ENCODE peak calls at places on chromosomes 6 and 20, in ten cellular contexts. C is iris pigment epithelial cell; T is astrocyte of the cerebellum; G is D341Med; D is GM18507; I is HT-29; Y is CD4-positive, alpha-beta T cell; S is GM10248; W is mesendoderm; H is sciatic nerve. P is an unnamed sample.

GRCh38 chr6:140285998-140286690 is 911.7 kb upstream of the CITED2 start:
- DNase-seq in S (no peak), D (no peak), H (no peak), C (no peak), Y (no peak), W (no peak), I (no peak), T (no peak), G (no peak), P (no peak)

GRCh38 chr6:87152528-87152950 is 2.8 kb upstream of the ZNF292 start:
- DNase-seq in H (no peak), W (no peak), T (no peak), G (no peak), D (no peak), I (no peak), S (no peak), C (peak), Y (no peak), P (no peak)

GRCh38 chr6:128519132-128519930 is 1.1 kb downstream of the PTPRK start:
- DNase-seq in C (peak), H (peak), W (peak), T (no peak), I (peak), Y (peak), S (peak), D (no peak), G (peak), P (peak)

GRCh38 chr6:26363882-26364825 is 844 bp upstream of the BTN3A2 start:
- DNase-seq in I (peak), T (no peak), C (no peak), W (no peak), S (no peak), G (no peak), Y (no peak), H (no peak), D (no peak), P (no peak)

GRCh38 chr6:35586542-35586941 is 73.8 kb upstream of the TULP1 start:
- DNase-seq in H (no peak), S (no peak), T (no peak), Y (no peak), G (no peak), D (no peak), W (no peak), C (no peak), I (no peak), P (no peak)

GRCh38 chr6:165049362-165049761 is 260.0 kb downstream of the C6orf118 start:
- DNase-seq in C (no peak), S (no peak), W (peak), H (peak), D (no peak), T (no peak), G (peak), Y (no peak), I (peak), P (no peak)

GRCh38 chr6:157592566-157592965 is 211.6 kb downstream of the ZDHHC14 start:
- DNase-seq in T (no peak), G (no peak), S (no peak), Y (no peak), D (no peak), C (no peak), W (no peak), H (no peak), I (no peak), P (no peak)

GRCh38 chr6:35044771-35045275 is 96.3 kb downstream of the TCP11 start:
- DNase-seq in G (no peak), D (no peak), C (no peak), W (no peak), S (no peak), T (no peak), H (no peak), I (no peak), Y (no peak), P (no peak)

GRCh38 chr6:105769987-105770386 is 316.1 kb upstream of the PRDM1 start:
- DNase-seq in H (no peak), G (no peak), I (no peak), Y (no peak), T (no peak), S (no peak), C (no peak), D (no peak), W (peak), P (no peak)

GRCh38 chr20:57774951-57775350 is 65.1 kb upstream of the PMEPA1 start:
- DNase-seq in Y (no peak), W (no peak), H (peak), S (no peak), C (no peak), T (no peak), D (no peak), I (no peak), G (no peak), P (no peak)

GRCh38 chr6:170451762-170452651 is 101.1 kb downstream of the PSMB1 start:
- DNase-seq in H (no peak), Y (no peak), I (no peak), T (no peak), S (no peak), W (no peak), D (no peak), C (no peak), G (no peak), P (no peak)

GRCh38 chr6:33169286-33170175 is 22.7 kb downstream of the COL11A2 start:
- DNase-seq in S (no peak), G (no peak), W (no peak), T (no peak), D (no peak), Y (no peak), C (no peak), H (no peak), I (no peak), P (no peak)

GRCh38 chr20:37688093-37688492 is 5.7 kb upstream of the CTNNBL1 start:
- DNase-seq in Y (no peak), G (no peak), T (no peak), D (no peak), H (no peak), C (no peak), I (no peak), S (no peak), W (no peak), P (no peak)

GRCh38 chr6:139124887-139125672 is 9.8 kb upstream of the HECA start:
- DNase-seq in W (peak), Y (peak), D (no peak), H (no peak), G (peak), T (peak), S (peak), C (peak), I (peak), P (peak)

GRCh38 chr6:158938811-158939254 is 61.2 kb downstream of the RSPH3 start:
- DNase-seq in I (peak), H (no peak), T (no peak), G (no peak), W (peak), S (no peak), Y (no peak), C (no peak), D (no peak), P (no peak)

GRCh38 chr6:169853196-169854082 is 102.0 kb downstream of the ERMARD start:
- DNase-seq in G (no peak), T (no peak), S (no peak), H (no peak), D (no peak), I (no peak), Y (no peak), C (no peak), W (no peak), P (no peak)

GRCh38 chr6:156720739-156721714 is 56.2 kb upstream of the ARID1B start:
- DNase-seq in D (no peak), G (no peak), H (no peak), W (peak), T (no peak), S (peak), I (peak), C (peak), Y (no peak), P (no peak)

GRCh38 chr6:33740204-33740608 is 6.5 kb downstream of the IP6K3 start:
- DNase-seq in D (no peak), Y (no peak), G (no peak), C (no peak), W (no peak), T (no peak), S (no peak), H (no peak), I (no peak), P (peak)

GRCh38 chr20:540391-541201 is 3.0 kb downstream of the CSNK2A1 start:
- DNase-seq in S (no peak), Y (no peak), T (no peak), W (peak), H (no peak), I (no peak), G (no peak), C (no peak), D (no peak), P (no peak)

GRCh38 chr6:51265426-51265825 is 446.8 kb downstream of the TFAP2B start:
- DNase-seq in W (no peak), H (no peak), I (no peak), G (no peak), Y (no peak), T (no peak), S (no peak), C (no peak), D (no peak), P (no peak)

GRCh38 chr6:41693866-41694265 is 41.5 kb downstream of the TFEB start:
- DNase-seq in H (no peak), S (no peak), D (no peak), Y (no peak), T (no peak), G (no peak), I (no peak), W (no peak), C (no peak), P (no peak)

GRCh38 chr20:18750735-18751134 is 62.8 kb upstream of the SCP2D1 start:
- DNase-seq in T (no peak), G (no peak), Y (no peak), C (no peak), D (no peak), W (no peak), S (no peak), H (no peak), I (no peak), P (no peak)

GRCh38 chr20:60648556-60648955 is 603.5 kb upstream of the CDH4 start:
- DNase-seq in Y (no peak), S (no peak), T (no peak), H (no peak), D (no peak), W (no peak), G (no peak), I (no peak), C (no peak), P (no peak)

GRCh38 chr20:12837646-12838045 is 171.1 kb upstream of the SPTLC3 start:
- DNase-seq in G (no peak), D (no peak), Y (no peak), W (no peak), H (no peak), I (no peak), C (no peak), S (no peak), T (no peak), P (no peak)

GRCh38 chr20:44884907-44885391 is 556 bp upstream of the YWHAB start:
- DNase-seq in Y (no peak), S (no peak), H (no peak), C (no peak), T (no peak), W (no peak), D (no peak), I (no peak), G (no peak), P (no peak)

P was measured in left ventricle myocardium superior.